ENCODE peak calls at places on chromosomes 3 and 15, in four cellular contexts. One of them, this sample, is unnamed.
A peak's percentile ranks its signal among the peaks of the same experiment; 100 is the strongest.

GRCh38 chr3:4474683-4475490 is 7.8 kb upstream of the SUMF1 start:
- DNase-seq in CD4-positive, alpha-beta memory T cell: no peak
- DNase-seq in mammary epithelial cell: peak; percentile 56
- DNase-seq in cardiac muscle cell: no peak
- DNase-seq in this sample: no peak

GRCh38 chr3:127226451-127226850 is 33.5 kb downstream of the PRR23E start:
- DNase-seq in CD4-positive, alpha-beta memory T cell: no peak
- DNase-seq in mammary epithelial cell: peak; percentile 74
- DNase-seq in cardiac muscle cell: no peak
- DNase-seq in this sample: no peak

GRCh38 chr3:69738291-69738690 is 973 bp upstream of the MITF start:
- DNase-seq in CD4-positive, alpha-beta memory T cell: no peak
- DNase-seq in mammary epithelial cell: peak; percentile 34
- DNase-seq in cardiac muscle cell: peak; percentile 47
- DNase-seq in this sample: no peak

GRCh38 chr15:68042855-68043222 is 11.3 kb upstream of the PIAS1 start:
- DNase-seq in CD4-positive, alpha-beta memory T cell: no peak
- DNase-seq in mammary epithelial cell: no peak
- DNase-seq in cardiac muscle cell: no peak
- DNase-seq in this sample: no peak

GRCh38 chr15:93451822-93452221 is 362.8 kb upstream of the RGMA start:
- DNase-seq in CD4-positive, alpha-beta memory T cell: no peak
- DNase-seq in mammary epithelial cell: no peak
- DNase-seq in cardiac muscle cell: no peak
- DNase-seq in this sample: no peak

GRCh38 chr15:28260722-28261121 is 61.3 kb downstream of the HERC2 start:
- DNase-seq in CD4-positive, alpha-beta memory T cell: no peak
- DNase-seq in mammary epithelial cell: no peak
- DNase-seq in cardiac muscle cell: no peak
- DNase-seq in this sample: no peak

GRCh38 chr3:136281966-136282554 is 31.9 kb downstream of the PCCB start:
- DNase-seq in CD4-positive, alpha-beta memory T cell: no peak
- DNase-seq in mammary epithelial cell: no peak
- DNase-seq in cardiac muscle cell: no peak
- DNase-seq in this sample: no peak

GRCh38 chr15:90529369-90530249 is at the start of gene CRTC3:
- DNase-seq in CD4-positive, alpha-beta memory T cell: peak; percentile 73
- DNase-seq in mammary epithelial cell: peak; percentile 35
- DNase-seq in cardiac muscle cell: peak; percentile 70
- DNase-seq in this sample: peak; percentile 61

GRCh38 chr3:122803977-122804376 is 9.1 kb downstream of the SLC49A4 start:
- DNase-seq in CD4-positive, alpha-beta memory T cell: no peak
- DNase-seq in mammary epithelial cell: no peak
- DNase-seq in cardiac muscle cell: no peak
- DNase-seq in this sample: no peak

GRCh38 chr15:62994975-62995730 is 47.4 kb upstream of the TPM1 start:
- DNase-seq in CD4-positive, alpha-beta memory T cell: no peak
- DNase-seq in mammary epithelial cell: peak; percentile 41
- DNase-seq in cardiac muscle cell: no peak
- DNase-seq in this sample: no peak

GRCh38 chr3:67419779-67420178 is 234.6 kb downstream of the SUCLG2 start:
- DNase-seq in CD4-positive, alpha-beta memory T cell: no peak
- DNase-seq in mammary epithelial cell: no peak
- DNase-seq in cardiac muscle cell: peak; percentile 3
- DNase-seq in this sample: no peak

GRCh38 chr15:36208868-36209582 is 370.4 kb upstream of the CDIN1 start:
- DNase-seq in CD4-positive, alpha-beta memory T cell: no peak
- DNase-seq in mammary epithelial cell: no peak
- DNase-seq in cardiac muscle cell: no peak
- DNase-seq in this sample: no peak

GRCh38 chr3:104763007-104763406 is 603.7 kb upstream of the ALCAM start:
- DNase-seq in CD4-positive, alpha-beta memory T cell: no peak
- DNase-seq in mammary epithelial cell: no peak
- DNase-seq in cardiac muscle cell: no peak
- DNase-seq in this sample: no peak

GRCh38 chr15:42984534-42985034 is 64.0 kb upstream of the TTBK2 start:
- DNase-seq in CD4-positive, alpha-beta memory T cell: no peak
- DNase-seq in mammary epithelial cell: no peak
- DNase-seq in cardiac muscle cell: no peak
- DNase-seq in this sample: no peak

GRCh38 chr3:196604548-196604947 is 34.9 kb upstream of the NRROS start:
- DNase-seq in CD4-positive, alpha-beta memory T cell: peak; percentile 58
- DNase-seq in mammary epithelial cell: no peak
- DNase-seq in cardiac muscle cell: no peak
- DNase-seq in this sample: no peak

GRCh38 chr3:141076026-141076797 is 25.1 kb downstream of the SPSB4 start:
- DNase-seq in CD4-positive, alpha-beta memory T cell: no peak
- DNase-seq in mammary epithelial cell: no peak
- DNase-seq in cardiac muscle cell: peak; percentile 65
- DNase-seq in this sample: peak; percentile 82

GRCh38 chr3:187987919-187988318 is 166.0 kb upstream of the LPP start:
- DNase-seq in CD4-positive, alpha-beta memory T cell: peak; percentile 45
- DNase-seq in mammary epithelial cell: no peak
- DNase-seq in cardiac muscle cell: no peak
- DNase-seq in this sample: no peak

GRCh38 chr3:61858054-61858453 is 296.7 kb downstream of the PTPRG start:
- DNase-seq in CD4-positive, alpha-beta memory T cell: no peak
- DNase-seq in mammary epithelial cell: peak; percentile 12
- DNase-seq in cardiac muscle cell: peak; percentile 36
- DNase-seq in this sample: no peak

GRCh38 chr3:114451561-114452018 is 157.8 kb downstream of the TIGIT start:
- DNase-seq in CD4-positive, alpha-beta memory T cell: no peak
- DNase-seq in mammary epithelial cell: peak; percentile 42
- DNase-seq in cardiac muscle cell: no peak
- DNase-seq in this sample: peak; percentile 28

GRCh38 chr15:74123131-74123429 is 7.3 kb upstream of the ISLR2 start:
- DNase-seq in CD4-positive, alpha-beta memory T cell: no peak
- DNase-seq in mammary epithelial cell: no peak
- DNase-seq in cardiac muscle cell: peak; percentile 60
- DNase-seq in this sample: no peak

GRCh38 chr3:192772495-192772894 is 45.2 kb upstream of the FGF12 start:
- DNase-seq in CD4-positive, alpha-beta memory T cell: no peak
- DNase-seq in mammary epithelial cell: peak; percentile 27
- DNase-seq in cardiac muscle cell: peak; percentile 50
- DNase-seq in this sample: no peak

GRCh38 chr3:61699622-61700021 is 138.3 kb downstream of the PTPRG start:
- DNase-seq in CD4-positive, alpha-beta memory T cell: no peak
- DNase-seq in mammary epithelial cell: no peak
- DNase-seq in cardiac muscle cell: no peak
- DNase-seq in this sample: no peak

GRCh38 chr3:141367038-141367730 is 1.1 kb upstream of the ZBTB38 start:
- DNase-seq in CD4-positive, alpha-beta memory T cell: no peak
- DNase-seq in mammary epithelial cell: peak; percentile 100
- DNase-seq in cardiac muscle cell: no peak
- DNase-seq in this sample: no peak

GRCh38 chr15:89383635-89384604 is 49.3 kb upstream of the POLG start:
- DNase-seq in CD4-positive, alpha-beta memory T cell: no peak
- DNase-seq in mammary epithelial cell: peak; percentile 54
- DNase-seq in cardiac muscle cell: peak; percentile 97
- DNase-seq in this sample: no peak

GRCh38 chr3:194775266-194775665 is 89.6 kb downstream of the FAM43A start:
- DNase-seq in CD4-positive, alpha-beta memory T cell: no peak
- DNase-seq in mammary epithelial cell: no peak
- DNase-seq in cardiac muscle cell: no peak
- DNase-seq in this sample: no peak

GRCh38 chr15:57319919-57320542 is 56.3 kb upstream of the CGNL1 start:
- DNase-seq in CD4-positive, alpha-beta memory T cell: no peak
- DNase-seq in mammary epithelial cell: no peak
- DNase-seq in cardiac muscle cell: no peak
- DNase-seq in this sample: no peak

GRCh38 chr3:158465074-158465473 is 105.9 kb upstream of the MLF1 start:
- DNase-seq in CD4-positive, alpha-beta memory T cell: no peak
- DNase-seq in mammary epithelial cell: no peak
- DNase-seq in cardiac muscle cell: no peak
- DNase-seq in this sample: no peak

GRCh38 chr3:186772886-186773417 is 10.4 kb upstream of the EIF4A2 start:
- DNase-seq in CD4-positive, alpha-beta memory T cell: no peak
- DNase-seq in mammary epithelial cell: no peak
- DNase-seq in cardiac muscle cell: no peak
- DNase-seq in this sample: peak; percentile 75

GRCh38 chr15:39704684-39705083 is 78.0 kb downstream of the FSIP1 start:
- DNase-seq in CD4-positive, alpha-beta memory T cell: no peak
- DNase-seq in mammary epithelial cell: no peak
- DNase-seq in cardiac muscle cell: no peak
- DNase-seq in this sample: no peak

GRCh38 chr3:149224736-149225594 is 3.3 kb upstream of the CP start:
- DNase-seq in CD4-positive, alpha-beta memory T cell: peak; percentile 14
- DNase-seq in mammary epithelial cell: peak; percentile 96
- DNase-seq in cardiac muscle cell: peak; percentile 12
- DNase-seq in this sample: no peak

DNA sequence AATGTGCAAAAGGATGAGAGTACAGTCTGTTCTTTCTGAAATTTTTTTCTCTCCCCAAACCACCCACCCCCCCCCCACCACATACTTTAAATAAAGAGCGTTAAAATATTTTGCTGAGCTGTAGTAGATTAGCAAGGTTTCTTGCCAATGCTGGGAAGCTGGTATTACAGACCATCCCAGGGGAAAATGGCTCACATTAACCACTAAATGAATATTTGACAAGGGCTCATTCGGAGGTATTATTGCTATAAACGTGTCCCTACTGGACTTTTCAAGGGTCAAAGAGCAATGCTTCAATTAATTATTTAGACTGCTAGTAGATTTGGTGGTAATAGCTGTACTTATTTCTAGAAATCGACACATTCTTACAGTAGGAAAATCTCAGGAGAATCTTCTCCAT is 5.2 kb downstream of the SOX2 start:
- DNase-seq in CD4-positive, alpha-beta memory T cell: no peak
- DNase-seq in mammary epithelial cell: no peak
- DNase-seq in cardiac muscle cell: no peak
- DNase-seq in this sample: no peak
- H3K4me3 ChIP-seq in CD4-positive, alpha-beta memory T cell: no peak overlapping the region
- H3K4me3 ChIP-seq in mammary epithelial cell: no peak overlapping the region
- H3K4me3 ChIP-seq in cardiac muscle cell: no peak overlapping the region
- H3K4me3 ChIP-seq in this sample: no peak overlapping the region

DNA sequence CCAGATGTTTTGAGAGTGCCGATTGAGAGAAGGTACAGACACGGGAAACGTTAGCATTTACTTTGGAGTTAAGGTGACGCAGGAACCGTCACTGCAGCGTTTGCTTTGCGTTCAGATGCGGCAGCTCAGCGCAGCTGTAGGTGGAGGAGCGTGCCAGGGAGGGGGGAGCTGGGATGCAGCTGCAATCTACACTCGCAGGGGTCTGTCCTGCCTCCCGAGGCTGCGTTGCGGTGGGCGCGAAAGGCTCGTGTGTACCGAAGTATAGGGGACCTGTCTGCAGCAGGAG is 425 bp upstream of the FYTTD1 start:
- DNase-seq in CD4-positive, alpha-beta memory T cell: peak; percentile 80
- DNase-seq in mammary epithelial cell: peak; percentile 62
- DNase-seq in cardiac muscle cell: peak; percentile 65
- DNase-seq in this sample: peak; percentile 70
- H3K4me3 ChIP-seq in CD4-positive, alpha-beta memory T cell: peak overlapping the region; percentile 75
- H3K4me3 ChIP-seq in mammary epithelial cell: peak overlapping the region; percentile 44
- H3K4me3 ChIP-seq in cardiac muscle cell: peak overlapping the region; percentile 74
- H3K4me3 ChIP-seq in this sample: peak overlapping the region; percentile 88

GRCh38 chr3:124586126-124587052 is 143.9 kb upstream of the UMPS start:
- DNase-seq in CD4-positive, alpha-beta memory T cell: no peak
- DNase-seq in mammary epithelial cell: no peak
- DNase-seq in cardiac muscle cell: peak; percentile 51
- DNase-seq in this sample: no peak
- H3K4me3 ChIP-seq in CD4-positive, alpha-beta memory T cell: no peak overlapping the region
- H3K4me3 ChIP-seq in mammary epithelial cell: no peak overlapping the region
- H3K4me3 ChIP-seq in cardiac muscle cell: peak overlapping the region; percentile 80
- H3K4me3 ChIP-seq in this sample: no peak overlapping the region

GRCh38 chr3:12288466-12289129 is at the start of gene PPARG:
- DNase-seq in CD4-positive, alpha-beta memory T cell: peak; percentile 3
- DNase-seq in mammary epithelial cell: no peak
- DNase-seq in cardiac muscle cell: peak; percentile 39
- DNase-seq in this sample: no peak
- H3K4me3 ChIP-seq in CD4-positive, alpha-beta memory T cell: no peak within 1 kb of the TSS
- H3K4me3 ChIP-seq in mammary epithelial cell: peak within 1 kb of the TSS; percentile 57
- H3K4me3 ChIP-seq in cardiac muscle cell: peak within 1 kb of the TSS; percentile 51
- H3K4me3 ChIP-seq in this sample: peak within 1 kb of the TSS; percentile 62

GRCh38 chr15:60682115-60682514 is 203.2 kb upstream of the ICE2 start:
- DNase-seq in CD4-positive, alpha-beta memory T cell: no peak
- DNase-seq in mammary epithelial cell: no peak
- DNase-seq in cardiac muscle cell: no peak
- DNase-seq in this sample: no peak

GRCh38 chr15:60682615-60683014 is 203.7 kb upstream of the ICE2 start:
- DNase-seq in CD4-positive, alpha-beta memory T cell: no peak
- DNase-seq in mammary epithelial cell: no peak
- DNase-seq in cardiac muscle cell: no peak
- DNase-seq in this sample: no peak

GRCh38 chr15:60683156-60683555 is 204.2 kb upstream of the ICE2 start:
- DNase-seq in CD4-positive, alpha-beta memory T cell: no peak
- DNase-seq in mammary epithelial cell: no peak
- DNase-seq in cardiac muscle cell: no peak
- DNase-seq in this sample: no peak

GRCh38 chr15:60681353-60681752 is 202.4 kb upstream of the ICE2 start:
- DNase-seq in CD4-positive, alpha-beta memory T cell: no peak
- DNase-seq in mammary epithelial cell: no peak
- DNase-seq in cardiac muscle cell: no peak
- DNase-seq in this sample: no peak

DNA sequence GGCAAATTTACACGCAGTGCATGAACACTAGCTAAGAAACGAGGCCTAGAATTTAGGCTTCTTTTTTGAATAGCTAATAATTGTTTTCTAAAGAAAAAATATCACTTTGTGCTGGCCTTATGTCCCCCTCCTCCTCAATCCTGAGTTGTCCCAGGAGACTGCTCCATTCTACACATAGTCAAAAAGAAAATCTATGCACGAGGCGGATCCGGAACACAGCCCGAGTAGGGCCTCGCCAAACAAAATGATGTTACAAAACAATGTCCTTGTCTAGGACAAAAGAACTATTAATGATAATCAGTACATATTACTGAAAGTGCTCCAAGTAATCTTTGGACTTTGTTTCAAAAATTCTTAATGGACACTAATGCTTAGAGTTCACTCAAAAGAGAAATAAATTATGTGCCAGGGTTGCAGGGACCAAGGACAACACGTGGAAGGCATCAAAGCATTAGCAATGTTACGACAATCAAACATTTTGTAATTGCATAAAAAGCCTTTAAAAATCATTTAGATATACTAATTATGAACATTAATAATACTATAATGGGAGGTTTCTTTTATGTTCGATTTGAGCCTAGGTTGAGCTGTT is 206.5 kb upstream of the ICE2 start:
- DNase-seq in CD4-positive, alpha-beta memory T cell: no peak
- DNase-seq in mammary epithelial cell: no peak
- DNase-seq in cardiac muscle cell: no peak
- DNase-seq in this sample: no peak
- H3K4me3 ChIP-seq in CD4-positive, alpha-beta memory T cell: no peak overlapping the region
- H3K4me3 ChIP-seq in mammary epithelial cell: no peak overlapping the region
- H3K4me3 ChIP-seq in cardiac muscle cell: no peak overlapping the region
- H3K4me3 ChIP-seq in this sample: no peak overlapping the region

This sample was measured in pancreas.